ENCODE peak calls at places on chromosomes 3 and 15, in eight cellular contexts. C, T, H, E, X, P, N and R are unnamed samples.

GRCh38 chr3:78822741-78823140 is 945.1 kb downstream of the ROBO1 start:
- DNase-seq in E (no peak), P (no peak), C (no peak), H (no peak), N (no peak), X (no peak), T (no peak), R (no peak)

GRCh38 chr15:25175789-25176615 is 221.2 kb downstream of the SNRPN start:
- DNase-seq in T (no peak), C (no peak), P (no peak), X (peak; percentile 12), E (no peak), N (no peak), H (no peak), R (no peak)

GRCh38 chr15:81050806-81051205 is 50.1 kb downstream of the TLNRD1 start:
- DNase-seq in C (no peak), N (no peak), X (no peak), H (no peak), P (no peak), T (no peak), E (no peak), R (no peak)

GRCh38 chr3:56691165-56692000 is 8.3 kb upstream of the TASOR start:
- DNase-seq in T (no peak), N (no peak), X (no peak), C (no peak), H (no peak), E (no peak), P (peak; percentile 74), R (no peak)

GRCh38 chr3:141482250-141482937 is 4.4 kb upstream of the RASA2 start:
- DNase-seq in C (no peak), E (no peak), P (peak; percentile 15), T (no peak), H (no peak), X (no peak), N (peak; percentile 53), R (no peak)

GRCh38 chr15:60982249-60982932 is 246.7 kb downstream of the RORA start:
- DNase-seq in E (no peak), T (no peak), H (no peak), N (no peak), C (no peak), P (no peak), X (no peak), R (no peak)

GRCh38 chr15:98124576-98124975 is 164.1 kb downstream of the ARRDC4 start:
- DNase-seq in H (no peak), E (no peak), N (peak; percentile 28), X (no peak), T (no peak), P (no peak), C (no peak), R (no peak)

GRCh38 chr3:146156060-146156459 is 4.9 kb downstream of the PLOD2 start:
- DNase-seq in N (no peak), X (no peak), P (no peak), E (peak; percentile 25), C (no peak), H (no peak), T (no peak), R (no peak)

GRCh38 chr3:195566797-195567196 is 16.9 kb downstream of the APOD start:
- DNase-seq in H (no peak), N (peak; percentile 51), P (no peak), X (no peak), E (no peak), C (no peak), T (no peak), R (no peak)

GRCh38 chr3:146626384-146627122 is 21.4 kb upstream of the PLSCR5 start:
- DNase-seq in E (no peak), C (no peak), H (no peak), X (no peak), P (no peak), T (no peak), N (no peak), R (no peak)

GRCh38 chr3:150073513-150073912 is 102.8 kb upstream of the PFN2 start:
- DNase-seq in H (no peak), C (no peak), P (no peak), E (no peak), X (no peak), N (no peak), T (no peak), R (no peak)

GRCh38 chr3:134881305-134881704 is 86.2 kb downstream of the EPHB1 start:
- DNase-seq in P (no peak), C (no peak), T (no peak), H (no peak), E (no peak), X (no peak), N (no peak), R (no peak)

GRCh38 chr15:66165856-66166255 is 87.7 kb downstream of the MEGF11 start:
- DNase-seq in E (no peak), T (peak; percentile 65), N (no peak), C (no peak), P (no peak), H (no peak), X (no peak), R (no peak)

GRCh38 chr3:42652611-42653302 is 740 bp upstream of the ZBTB47 start:
- DNase-seq in T (no peak), P (peak; percentile 55), C (no peak), E (peak; percentile 41), X (peak; percentile 79), N (no peak), H (no peak), R (no peak)

GRCh38 chr3:151612119-151612518 is 121.6 kb upstream of the AADACL2 start:
- DNase-seq in H (no peak), N (no peak), P (no peak), C (no peak), T (no peak), X (no peak), E (no peak), R (no peak)

GRCh38 chr15:67240235-67241131 is 14.0 kb downstream of the AAGAB start:
- DNase-seq in T (peak; percentile 2), E (no peak), C (no peak), X (no peak), N (peak; percentile 33), H (peak; percentile 7), P (peak; percentile 49), R (no peak)

GRCh38 chr3:143775401-143775970 is 72.8 kb downstream of the SLC9A9 start:
- DNase-seq in T (peak; percentile 15), P (peak; percentile 59), H (peak; percentile 43), N (peak; percentile 52), C (peak; percentile 27), E (peak; percentile 59), X (no peak), R (no peak)

GRCh38 chr3:194189243-194189791 is 53.4 kb downstream of the HES1 start:
- DNase-seq in H (no peak), X (peak; percentile 48), T (no peak), P (no peak), E (no peak), C (no peak), N (no peak), R (no peak)

GRCh38 chr3:123651449-123652345 is 66.8 kb upstream of the HACD2 start:
- DNase-seq in P (no peak), N (no peak), E (no peak), H (no peak), X (no peak), C (no peak), T (no peak), R (no peak)

GRCh38 chr3:98741121-98741716 is 21.9 kb upstream of the ST3GAL6 start:
- DNase-seq in T (no peak), H (no peak), N (peak; percentile 50), C (no peak), E (no peak), P (no peak), X (no peak), R (no peak)

GRCh38 chr3:133782454-133782853 is 23.2 kb upstream of the SRPRB start:
- DNase-seq in T (no peak), H (no peak), C (no peak), N (no peak), X (no peak), E (no peak), P (no peak), R (no peak)

GRCh38 chr3:13595485-13595884 is 46.6 kb downstream of the FBLN2 start:
- DNase-seq in C (no peak), N (no peak), H (no peak), X (no peak), E (no peak), T (no peak), P (no peak), R (no peak)

GRCh38 chr15:42444415-42445063 is 46.4 kb downstream of the ZNF106 start:
- DNase-seq in N (no peak), X (no peak), E (no peak), H (no peak), C (no peak), P (no peak), T (no peak), R (no peak)

GRCh38 chr15:78249131-78249530 is 14.8 kb upstream of the ACSBG1 start:
- DNase-seq in T (no peak), X (no peak), C (no peak), H (no peak), P (no peak), E (no peak), N (no peak), R (no peak)